ENCODE peak calls at places on chromosomes 4 and X, in four cellular contexts. One of them, this sample, is unnamed.

GRCh38 chr4:176799653-176800052 is 6.9 kb upstream of the VEGFC start:
- DNase-seq in psoas muscle: no peak
- DNase-seq in progenitor cell of endocrine pancreas: no peak
- DNase-seq in CD4-positive, alpha-beta T cell: no peak
- DNase-seq in this sample: no peak

GRCh38 chr4:94135701-94136100 is 72.0 kb upstream of the SMARCAD1 start:
- DNase-seq in CD4-positive, alpha-beta T cell: no peak
- DNase-seq in psoas muscle: no peak
- DNase-seq in progenitor cell of endocrine pancreas: no peak
- DNase-seq in this sample: no peak

GRCh38 chrX:140274761-140275525 is 229.9 kb downstream of the SOX3 start:
- DNase-seq in CD4-positive, alpha-beta T cell: no peak
- DNase-seq in progenitor cell of endocrine pancreas: no peak
- DNase-seq in psoas muscle: no peak
- DNase-seq in this sample: no peak

GRCh38 chr4:53315300-53315699 is 50.6 kb downstream of the SCFD2 start:
- DNase-seq in progenitor cell of endocrine pancreas: no peak
- DNase-seq in CD4-positive, alpha-beta T cell: no peak
- DNase-seq in psoas muscle: no peak
- DNase-seq in this sample: no peak

GRCh38 chrX:106249706-106250379 is 81.7 kb downstream of the PWWP3B start:
- DNase-seq in CD4-positive, alpha-beta T cell: no peak
- DNase-seq in progenitor cell of endocrine pancreas: no peak
- DNase-seq in psoas muscle: no peak
- DNase-seq in this sample: no peak

GRCh38 chr4:172826346-172826745 is 342.3 kb upstream of the GALNT7 start:
- DNase-seq in CD4-positive, alpha-beta T cell: no peak
- DNase-seq in progenitor cell of endocrine pancreas: no peak
- DNase-seq in psoas muscle: no peak
- DNase-seq in this sample: no peak

GRCh38 chrX:139844163-139844562 is 88.7 kb downstream of the ATP11C start:
- DNase-seq in progenitor cell of endocrine pancreas: no peak
- DNase-seq in psoas muscle: no peak
- DNase-seq in CD4-positive, alpha-beta T cell: no peak
- DNase-seq in this sample: no peak

GRCh38 chrX:18701621-18702361 is 5.7 kb upstream of the PPEF1 start:
- DNase-seq in CD4-positive, alpha-beta T cell: no peak
- DNase-seq in psoas muscle: no peak
- DNase-seq in progenitor cell of endocrine pancreas: no peak
- DNase-seq in this sample: no peak

GRCh38 chr4:6905501-6905900 is 4.1 kb upstream of the TBC1D14 start:
- DNase-seq in psoas muscle: no peak
- DNase-seq in progenitor cell of endocrine pancreas: no peak
- DNase-seq in CD4-positive, alpha-beta T cell: peak
- DNase-seq in this sample: no peak

GRCh38 chr4:148444296-148445070 is 2.3 kb upstream of the NR3C2 start:
- DNase-seq in psoas muscle: peak
- DNase-seq in progenitor cell of endocrine pancreas: peak
- DNase-seq in CD4-positive, alpha-beta T cell: peak
- DNase-seq in this sample: peak

GRCh38 chr4:121096174-121096573 is 23.8 kb upstream of the NDNF start:
- DNase-seq in CD4-positive, alpha-beta T cell: no peak
- DNase-seq in progenitor cell of endocrine pancreas: no peak
- DNase-seq in psoas muscle: no peak
- DNase-seq in this sample: no peak

GRCh38 chr4:4182835-4183568 is 43.7 kb downstream of the OTOP1 start:
- DNase-seq in psoas muscle: no peak
- DNase-seq in CD4-positive, alpha-beta T cell: no peak
- DNase-seq in progenitor cell of endocrine pancreas: peak
- DNase-seq in this sample: peak

GRCh38 chrX:19775830-19776498 is 111.4 kb downstream of the SH3KBP1 start:
- DNase-seq in progenitor cell of endocrine pancreas: no peak
- DNase-seq in CD4-positive, alpha-beta T cell: no peak
- DNase-seq in psoas muscle: no peak
- DNase-seq in this sample: no peak

GRCh38 chrX:40877869-40878268 is 142.5 kb upstream of the MED14 start:
- DNase-seq in progenitor cell of endocrine pancreas: no peak
- DNase-seq in psoas muscle: no peak
- DNase-seq in CD4-positive, alpha-beta T cell: no peak
- DNase-seq in this sample: no peak

GRCh38 chr4:154854362-154854761 is 73.3 kb downstream of the RBM46 start:
- DNase-seq in CD4-positive, alpha-beta T cell: no peak
- DNase-seq in psoas muscle: no peak
- DNase-seq in progenitor cell of endocrine pancreas: no peak
- DNase-seq in this sample: no peak
- TF ChIP-seq CTCF in CD4-positive, alpha-beta T cell: no peak
- TF ChIP-seq CTCF in psoas muscle: no peak
- TF ChIP-seq CTCF in progenitor cell of endocrine pancreas: peak
- TF ChIP-seq CTCF in this sample: peak

DNA sequence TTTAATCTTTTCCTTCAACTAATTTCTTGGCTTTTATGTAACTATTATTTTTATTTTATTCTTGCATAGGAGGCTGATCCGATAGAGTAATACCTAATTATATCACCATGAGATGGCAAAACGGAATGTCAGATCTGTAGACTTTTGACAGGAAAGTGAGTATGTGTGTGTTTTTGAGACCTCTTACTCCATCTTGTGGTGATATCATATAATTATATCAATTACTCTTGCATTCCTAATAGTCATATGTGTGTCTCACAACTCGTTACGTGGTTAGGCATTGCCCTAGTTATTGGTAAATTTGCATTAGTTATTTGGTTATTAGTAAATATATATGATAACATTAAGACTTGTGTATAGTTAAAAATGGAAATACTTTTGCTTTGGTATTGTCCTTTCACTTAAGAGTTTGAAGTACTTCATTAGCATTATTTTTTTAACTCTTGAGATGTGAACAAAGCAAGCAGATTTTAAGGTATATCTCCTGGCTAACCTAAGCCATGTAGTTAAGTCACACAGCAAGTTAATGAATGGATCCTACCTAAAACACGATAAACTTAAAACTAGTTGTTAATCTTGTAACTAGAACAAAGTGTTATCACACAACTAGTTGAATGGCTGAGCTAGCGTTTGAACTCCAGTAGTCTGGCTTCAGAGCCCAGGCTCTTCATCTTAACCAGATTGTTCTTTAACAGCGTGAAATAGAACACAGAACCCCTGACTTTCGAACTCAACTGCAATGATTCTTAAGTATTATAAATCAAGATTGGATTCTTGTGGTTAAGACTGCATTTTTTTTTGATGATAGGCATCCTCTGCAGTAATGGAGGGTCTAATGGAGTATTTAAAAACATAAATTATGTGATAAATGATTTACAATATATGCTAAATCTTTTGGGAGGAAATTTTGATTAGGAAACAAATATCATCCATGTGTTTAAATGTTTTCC is 67.1 kb downstream of the PGRMC2 start:
- DNase-seq in CD4-positive, alpha-beta T cell: no peak
- DNase-seq in psoas muscle: no peak
- DNase-seq in progenitor cell of endocrine pancreas: no peak
- DNase-seq in this sample: no peak
- TF ChIP-seq CTCF in CD4-positive, alpha-beta T cell: peak
- TF ChIP-seq CTCF in psoas muscle: peak
- TF ChIP-seq CTCF in progenitor cell of endocrine pancreas: peak
- TF ChIP-seq CTCF in this sample: peak

DNA sequence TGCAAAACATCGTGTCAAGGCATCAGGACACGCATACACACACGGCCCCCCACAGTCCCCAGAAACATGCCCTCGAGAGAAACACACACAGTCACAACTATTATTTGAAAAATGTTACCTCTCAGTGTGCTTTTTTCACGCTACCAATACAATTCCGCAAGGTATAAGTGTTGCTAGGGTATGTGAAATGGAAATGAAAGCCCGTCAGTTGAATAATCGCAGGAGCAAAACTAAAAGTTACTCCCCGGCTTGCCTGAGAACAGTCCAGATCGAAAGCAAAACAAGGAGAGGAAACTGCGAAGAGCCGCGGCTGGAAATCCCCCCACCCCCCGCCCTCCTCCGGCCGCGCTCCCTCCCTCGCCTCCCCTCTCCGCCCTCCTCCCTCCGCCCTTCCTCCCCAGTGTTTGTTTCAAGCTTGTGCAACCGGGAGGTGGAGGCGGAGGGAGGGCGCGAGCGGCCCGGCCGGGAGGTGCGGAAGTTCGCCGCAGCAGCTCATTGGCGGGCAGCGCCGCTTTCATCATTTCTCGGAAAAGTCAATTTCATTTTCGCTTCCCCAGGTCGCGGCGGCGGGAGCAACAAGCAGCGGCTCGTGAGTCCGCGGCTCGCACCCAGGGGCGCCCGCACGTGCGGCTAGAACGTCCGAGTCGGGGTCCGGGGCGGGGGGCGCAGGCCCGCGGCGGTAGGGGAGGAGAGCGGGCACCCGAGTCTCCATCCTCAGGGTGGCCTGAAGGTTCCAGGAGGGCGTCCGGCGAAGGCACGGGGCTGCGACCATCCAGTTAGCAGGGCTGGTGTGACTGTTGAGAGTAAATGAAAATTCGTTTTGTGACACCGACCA is at the start of gene IRF2:
- DNase-seq in CD4-positive, alpha-beta T cell: peak
- DNase-seq in psoas muscle: peak
- DNase-seq in progenitor cell of endocrine pancreas: peak
- DNase-seq in this sample: peak
- TF ChIP-seq CTCF in CD4-positive, alpha-beta T cell: no peak
- TF ChIP-seq CTCF in psoas muscle: no peak
- TF ChIP-seq CTCF in progenitor cell of endocrine pancreas: no peak
- TF ChIP-seq CTCF in this sample: no peak

GRCh38 chr4:2172161-2172560 is 69.8 kb downstream of the HAUS3 start:
- DNase-seq in psoas muscle: no peak
- DNase-seq in progenitor cell of endocrine pancreas: no peak
- DNase-seq in CD4-positive, alpha-beta T cell: no peak
- DNase-seq in this sample: no peak

GRCh38 chr4:2172627-2173231 is 69.2 kb downstream of the HAUS3 start:
- DNase-seq in progenitor cell of endocrine pancreas: no peak
- DNase-seq in psoas muscle: no peak
- DNase-seq in CD4-positive, alpha-beta T cell: no peak
- DNase-seq in this sample: no peak

GRCh38 chr4:2165391-2165790 is 76.5 kb downstream of the HAUS3 start:
- DNase-seq in CD4-positive, alpha-beta T cell: no peak
- DNase-seq in progenitor cell of endocrine pancreas: no peak
- DNase-seq in psoas muscle: no peak
- DNase-seq in this sample: no peak

GRCh38 chr4:2166253-2166652 is 75.7 kb downstream of the HAUS3 start:
- DNase-seq in CD4-positive, alpha-beta T cell: no peak
- DNase-seq in progenitor cell of endocrine pancreas: no peak
- DNase-seq in psoas muscle: no peak
- DNase-seq in this sample: no peak

GRCh38 chr4:2168469-2169319 is 73.2 kb downstream of the HAUS3 start:
- DNase-seq in progenitor cell of endocrine pancreas: no peak
- DNase-seq in CD4-positive, alpha-beta T cell: no peak
- DNase-seq in psoas muscle: no peak
- DNase-seq in this sample: no peak
- TF ChIP-seq CTCF in progenitor cell of endocrine pancreas: no peak
- TF ChIP-seq CTCF in CD4-positive, alpha-beta T cell: no peak
- TF ChIP-seq CTCF in psoas muscle: no peak
- TF ChIP-seq CTCF in this sample: no peak

DNA sequence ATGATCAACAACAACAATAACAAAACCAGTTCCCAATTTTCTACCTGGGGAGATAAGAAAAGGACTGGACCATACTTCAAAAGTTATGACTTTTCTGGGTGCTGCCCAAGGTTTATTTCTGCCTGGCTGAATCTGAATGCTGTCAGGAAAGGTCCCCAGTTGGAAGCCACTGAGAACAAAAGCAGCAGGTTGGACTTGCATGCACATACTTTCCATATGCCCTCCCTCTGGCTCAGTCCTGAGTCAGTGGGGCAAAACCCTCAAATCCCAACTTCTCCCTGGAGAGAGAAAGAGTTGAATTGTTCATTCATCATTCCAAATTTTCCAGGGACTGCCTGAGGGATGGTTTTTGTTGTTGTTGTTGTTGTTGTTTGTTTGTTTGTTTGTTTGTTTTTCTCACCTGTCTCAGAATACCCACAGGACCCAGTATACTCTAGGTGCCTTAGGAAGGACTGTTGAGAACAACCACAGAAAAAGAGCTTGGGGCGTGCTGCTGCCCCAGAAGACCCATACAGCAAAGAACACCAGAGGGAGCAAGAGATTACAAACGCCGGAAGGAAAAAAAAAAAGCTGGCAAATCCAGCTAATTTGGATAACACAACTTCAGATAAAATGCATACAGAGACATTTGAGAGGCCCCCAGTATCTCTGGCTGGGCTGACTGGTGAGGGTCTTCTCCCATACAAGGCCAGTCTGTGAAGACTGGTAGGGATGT is 138.9 kb upstream of the INPP4B start:
- DNase-seq in psoas muscle: no peak
- DNase-seq in progenitor cell of endocrine pancreas: no peak
- DNase-seq in CD4-positive, alpha-beta T cell: no peak
- DNase-seq in this sample: no peak
- TF ChIP-seq CTCF in psoas muscle: peak
- TF ChIP-seq CTCF in progenitor cell of endocrine pancreas: peak
- TF ChIP-seq CTCF in CD4-positive, alpha-beta T cell: no peak
- TF ChIP-seq CTCF in this sample: no peak

DNA sequence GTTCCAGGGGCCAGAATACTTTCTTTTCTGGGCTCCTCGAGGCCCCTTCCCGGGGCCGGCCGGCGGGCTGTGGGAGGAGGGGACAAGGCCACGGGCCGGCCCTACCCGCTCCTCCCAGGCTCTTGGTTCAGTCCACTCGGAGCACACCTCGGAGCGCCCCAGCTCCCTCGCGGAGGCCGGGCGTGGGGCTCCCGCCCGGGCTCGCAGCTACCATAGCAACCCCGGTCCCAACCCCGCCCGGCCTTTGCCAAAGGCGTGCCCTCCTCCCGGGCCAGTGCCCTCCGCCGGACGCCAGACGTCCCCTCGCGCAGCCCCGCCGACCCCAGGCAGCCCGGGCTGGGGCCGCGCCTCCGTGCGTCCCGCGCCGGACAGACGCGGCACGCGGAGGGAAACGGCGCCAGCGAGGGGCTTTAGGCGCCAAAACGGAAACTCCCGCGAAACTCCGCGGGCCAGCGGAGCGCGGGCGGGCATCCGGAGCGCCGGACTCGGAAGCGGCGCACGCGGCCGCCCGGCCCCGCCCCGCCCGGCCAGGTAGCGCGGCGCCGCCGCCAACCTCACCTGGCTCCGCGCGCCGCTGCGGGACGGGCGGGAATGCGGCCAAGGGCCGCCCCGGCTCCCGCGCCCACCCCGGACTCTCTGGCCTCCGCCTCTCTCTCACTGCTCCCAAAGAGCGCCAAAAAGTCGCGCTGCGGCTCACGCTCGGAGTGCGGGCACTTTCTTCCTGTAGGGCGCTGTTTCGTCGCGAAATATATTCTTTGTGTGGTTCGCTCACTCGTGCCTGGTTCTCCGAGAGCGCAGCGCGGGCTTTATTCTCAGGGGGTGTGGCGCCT is 633 bp upstream of the MBNL3 start:
- DNase-seq in CD4-positive, alpha-beta T cell: peak
- DNase-seq in progenitor cell of endocrine pancreas: peak
- DNase-seq in psoas muscle: peak
- DNase-seq in this sample: peak
- TF ChIP-seq CTCF in CD4-positive, alpha-beta T cell: no peak
- TF ChIP-seq CTCF in progenitor cell of endocrine pancreas: peak
- TF ChIP-seq CTCF in psoas muscle: no peak
- TF ChIP-seq CTCF in this sample: no peak

GRCh38 chrX:50081282-50081955 is 119.4 kb downstream of the AKAP4 start:
- DNase-seq in CD4-positive, alpha-beta T cell: no peak
- DNase-seq in psoas muscle: peak
- DNase-seq in progenitor cell of endocrine pancreas: no peak
- DNase-seq in this sample: peak
- TF ChIP-seq CTCF in CD4-positive, alpha-beta T cell: no peak
- TF ChIP-seq CTCF in psoas muscle: peak
- TF ChIP-seq CTCF in progenitor cell of endocrine pancreas: peak
- TF ChIP-seq CTCF in this sample: no peak

This sample was measured in glutamatergic neuron.